ENCODE peak calls at places on chromosome 12, in five cellular contexts. One of them, this sample, is unnamed.

GRCh38 chr12:116958402-116959197 is 47.9 kb downstream of the FBXW8 start:
- DNase-seq in gastrocnemius medialis: no peak
- DNase-seq in ovary: no peak
- DNase-seq in A549: no peak
- DNase-seq in IMR-90: peak; percentile 46
- DNase-seq in this sample: no peak

GRCh38 chr12:8947737-8948136 is 1.7 kb downstream of the M6PR start:
- DNase-seq in gastrocnemius medialis: no peak
- DNase-seq in ovary: no peak
- DNase-seq in A549: no peak
- DNase-seq in IMR-90: no peak
- DNase-seq in this sample: no peak

GRCh38 chr12:10747730-10748129 is 24.6 kb upstream of the YBX3 start:
- DNase-seq in gastrocnemius medialis: no peak
- DNase-seq in ovary: no peak
- DNase-seq in A549: no peak
- DNase-seq in IMR-90: no peak
- DNase-seq in this sample: no peak

GRCh38 chr12:111033281-111034147 is 113.1 kb upstream of the MYL2 start:
- DNase-seq in gastrocnemius medialis: no peak
- DNase-seq in ovary: no peak
- DNase-seq in A549: no peak
- DNase-seq in IMR-90: no peak
- DNase-seq in this sample: no peak

GRCh38 chr12:9910716-9911421 is 21.3 kb downstream of the CLEC2A start:
- DNase-seq in gastrocnemius medialis: no peak
- DNase-seq in ovary: no peak
- DNase-seq in A549: no peak
- DNase-seq in IMR-90: no peak
- DNase-seq in this sample: no peak

GRCh38 chr12:19288603-19289244 is 150.6 kb upstream of the AEBP2 start:
- DNase-seq in gastrocnemius medialis: no peak
- DNase-seq in ovary: no peak
- DNase-seq in A549: peak; percentile 38
- DNase-seq in IMR-90: peak; percentile 44
- DNase-seq in this sample: no peak

GRCh38 chr12:6201199-6201608 is 1.0 kb downstream of the CD9 start:
- DNase-seq in gastrocnemius medialis: no peak
- DNase-seq in ovary: no peak
- DNase-seq in A549: peak; percentile 68
- DNase-seq in IMR-90: no peak
- DNase-seq in this sample: no peak

GRCh38 chr12:50568338-50569155 is 63.8 kb downstream of the DIP2B start:
- DNase-seq in gastrocnemius medialis: no peak
- DNase-seq in ovary: no peak
- DNase-seq in A549: no peak
- DNase-seq in IMR-90: peak; percentile 39
- DNase-seq in this sample: no peak

GRCh38 chr12:56037161-56037560 is 4.6 kb upstream of the RPS26 start:
- DNase-seq in gastrocnemius medialis: no peak
- DNase-seq in ovary: no peak
- DNase-seq in A549: no peak
- DNase-seq in IMR-90: no peak
- DNase-seq in this sample: no peak

GRCh38 chr12:26106347-26106746 is 18.5 kb downstream of the BHLHE41 start:
- DNase-seq in gastrocnemius medialis: peak; percentile 68
- DNase-seq in ovary: no peak
- DNase-seq in A549: no peak
- DNase-seq in IMR-90: no peak
- DNase-seq in this sample: no peak

GRCh38 chr12:49933793-49934192 is 16.7 kb upstream of the AQP2 start:
- DNase-seq in gastrocnemius medialis: no peak
- DNase-seq in ovary: no peak
- DNase-seq in A549: no peak
- DNase-seq in IMR-90: peak; percentile 67
- DNase-seq in this sample: no peak

GRCh38 chr12:105846331-105846730 is 292.4 kb downstream of the NUAK1 start:
- DNase-seq in gastrocnemius medialis: no peak
- DNase-seq in ovary: no peak
- DNase-seq in A549: no peak
- DNase-seq in IMR-90: no peak
- DNase-seq in this sample: no peak

GRCh38 chr12:25388216-25388615 is 137.5 kb upstream of the KRAS start:
- DNase-seq in gastrocnemius medialis: no peak
- DNase-seq in ovary: no peak
- DNase-seq in A549: no peak
- DNase-seq in IMR-90: peak; percentile 25
- DNase-seq in this sample: no peak

GRCh38 chr12:6193853-6194815 is 6.1 kb upstream of the CD9 start:
- DNase-seq in gastrocnemius medialis: no peak
- DNase-seq in ovary: no peak
- DNase-seq in A549: no peak
- DNase-seq in IMR-90: peak; percentile 58
- DNase-seq in this sample: no peak

GRCh38 chr12:130563322-130563721 is 152.8 kb downstream of the RIMBP2 start:
- DNase-seq in gastrocnemius medialis: no peak
- DNase-seq in ovary: no peak
- DNase-seq in A549: no peak
- DNase-seq in IMR-90: no peak
- DNase-seq in this sample: no peak

GRCh38 chr12:108255203-108255602 is 83.9 kb downstream of the CMKLR1 start:
- DNase-seq in gastrocnemius medialis: no peak
- DNase-seq in ovary: no peak
- DNase-seq in A549: no peak
- DNase-seq in IMR-90: no peak
- DNase-seq in this sample: no peak

GRCh38 chr12:66280573-66280972 is 21.7 kb upstream of the HELB start:
- DNase-seq in gastrocnemius medialis: no peak
- DNase-seq in ovary: no peak
- DNase-seq in A549: no peak
- DNase-seq in IMR-90: no peak
- DNase-seq in this sample: no peak

GRCh38 chr12:39392154-39392925 is 50.6 kb downstream of the KIF21A start:
- DNase-seq in gastrocnemius medialis: no peak
- DNase-seq in ovary: no peak
- DNase-seq in A549: no peak
- DNase-seq in IMR-90: no peak
- DNase-seq in this sample: no peak

GRCh38 chr12:9064815-9065606 is 50.7 kb downstream of the A2M start:
- DNase-seq in gastrocnemius medialis: peak; percentile 50
- DNase-seq in ovary: peak; percentile 81
- DNase-seq in A549: peak; percentile 60
- DNase-seq in IMR-90: no peak
- DNase-seq in this sample: peak; percentile 83

GRCh38 chr12:1993341-1993740 is 10.9 kb downstream of the DCP1B start:
- DNase-seq in gastrocnemius medialis: no peak
- DNase-seq in ovary: no peak
- DNase-seq in A549: no peak
- DNase-seq in IMR-90: peak; percentile 98
- DNase-seq in this sample: no peak

GRCh38 chr12:47973870-47974269 is 10.5 kb downstream of the TMEM106C start:
- DNase-seq in gastrocnemius medialis: no peak
- DNase-seq in ovary: no peak
- DNase-seq in A549: no peak
- DNase-seq in IMR-90: no peak
- DNase-seq in this sample: no peak

GRCh38 chr12:12726543-12727093 is 9.4 kb downstream of the CDKN1B start:
- DNase-seq in gastrocnemius medialis: no peak
- DNase-seq in ovary: no peak
- DNase-seq in A549: peak; percentile 41
- DNase-seq in IMR-90: peak; percentile 93
- DNase-seq in this sample: no peak

GRCh38 chr12:131438874-131439273 is 272.0 kb upstream of the SFSWAP start:
- DNase-seq in gastrocnemius medialis: no peak
- DNase-seq in ovary: no peak
- DNase-seq in A549: no peak
- DNase-seq in IMR-90: no peak
- DNase-seq in this sample: no peak

GRCh38 chr12:40768125-40768864 is 76.1 kb downstream of the CNTN1 start:
- DNase-seq in gastrocnemius medialis: no peak
- DNase-seq in ovary: no peak
- DNase-seq in A549: no peak
- DNase-seq in IMR-90: no peak
- DNase-seq in this sample: no peak

GRCh38 chr12:55974308-55974724 is 438 bp downstream of the RAB5B start:
- DNase-seq in gastrocnemius medialis: peak; percentile 14
- DNase-seq in ovary: no peak
- DNase-seq in A549: peak; percentile 60
- DNase-seq in IMR-90: peak; percentile 45
- DNase-seq in this sample: peak; percentile 43

GRCh38 chr12:57797938-57798337 is 15.4 kb downstream of the TSFM start:
- DNase-seq in gastrocnemius medialis: no peak
- DNase-seq in ovary: no peak
- DNase-seq in A549: no peak
- DNase-seq in IMR-90: no peak
- DNase-seq in this sample: no peak

GRCh38 chr12:18799561-18799960 is 61.6 kb downstream of the CAPZA3 start:
- DNase-seq in gastrocnemius medialis: no peak
- DNase-seq in ovary: no peak
- DNase-seq in A549: no peak
- DNase-seq in IMR-90: peak; percentile 49
- DNase-seq in this sample: no peak

DNA sequence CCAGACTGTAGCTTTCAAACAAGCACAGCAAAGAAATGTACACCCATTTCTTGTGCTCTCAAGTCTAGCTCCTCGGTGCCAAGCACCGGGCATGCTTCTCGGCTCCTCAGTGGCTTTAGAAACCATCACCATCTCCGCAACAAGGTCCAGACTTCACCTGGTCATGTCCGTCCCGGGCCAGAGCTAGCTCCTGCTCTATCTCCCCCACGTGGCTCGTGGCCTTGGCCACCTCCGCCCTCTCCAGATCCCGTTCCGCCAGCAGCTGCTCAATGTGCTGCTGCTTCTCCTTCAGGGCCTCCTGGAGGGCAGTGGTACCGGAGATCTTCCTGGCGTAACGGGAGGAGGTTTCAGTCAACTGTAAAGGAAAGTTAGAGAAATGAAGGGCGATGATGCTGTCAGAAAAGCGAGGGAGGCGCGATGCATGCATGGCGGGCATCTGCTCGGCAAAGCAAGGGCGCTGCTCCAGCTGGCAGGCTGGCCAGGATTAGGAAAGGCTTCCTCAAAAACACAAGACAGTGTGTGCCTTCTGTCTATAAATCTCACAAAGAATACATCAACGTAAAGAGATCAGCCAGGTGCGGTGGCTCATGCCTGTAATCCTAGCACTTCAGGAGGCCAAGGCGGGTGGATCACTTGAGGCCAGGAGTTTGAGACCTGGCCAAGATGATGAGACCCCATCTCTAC is 67.4 kb downstream of the CLIP1 start:
- DNase-seq in gastrocnemius medialis: peak; percentile 64
- DNase-seq in ovary: no peak
- DNase-seq in A549: no peak
- DNase-seq in IMR-90: no peak
- DNase-seq in this sample: no peak
- H3K4me1 ChIP-seq in gastrocnemius medialis: peaks cover 10% of the 10 kb centered on the region
- H3K4me1 ChIP-seq in ovary: no peaks in the 10 kb centered on the region
- H3K4me1 ChIP-seq in A549: no peaks in the 10 kb centered on the region
- H3K4me1 ChIP-seq in IMR-90: no peaks in the 10 kb centered on the region
- H3K4me1 ChIP-seq in this sample: peaks cover 14% of the 10 kb centered on the region

GRCh38 chr12:123421314-123421713 is 15.2 kb downstream of the RILPL2 start:
- DNase-seq in gastrocnemius medialis: no peak
- DNase-seq in ovary: no peak
- DNase-seq in A549: no peak
- DNase-seq in IMR-90: no peak
- DNase-seq in this sample: no peak

GRCh38 chr12:123431951-123432886 is 4.3 kb downstream of the RILPL2 start:
- DNase-seq in gastrocnemius medialis: no peak
- DNase-seq in ovary: no peak
- DNase-seq in A549: no peak
- DNase-seq in IMR-90: no peak
- DNase-seq in this sample: no peak

DNA sequence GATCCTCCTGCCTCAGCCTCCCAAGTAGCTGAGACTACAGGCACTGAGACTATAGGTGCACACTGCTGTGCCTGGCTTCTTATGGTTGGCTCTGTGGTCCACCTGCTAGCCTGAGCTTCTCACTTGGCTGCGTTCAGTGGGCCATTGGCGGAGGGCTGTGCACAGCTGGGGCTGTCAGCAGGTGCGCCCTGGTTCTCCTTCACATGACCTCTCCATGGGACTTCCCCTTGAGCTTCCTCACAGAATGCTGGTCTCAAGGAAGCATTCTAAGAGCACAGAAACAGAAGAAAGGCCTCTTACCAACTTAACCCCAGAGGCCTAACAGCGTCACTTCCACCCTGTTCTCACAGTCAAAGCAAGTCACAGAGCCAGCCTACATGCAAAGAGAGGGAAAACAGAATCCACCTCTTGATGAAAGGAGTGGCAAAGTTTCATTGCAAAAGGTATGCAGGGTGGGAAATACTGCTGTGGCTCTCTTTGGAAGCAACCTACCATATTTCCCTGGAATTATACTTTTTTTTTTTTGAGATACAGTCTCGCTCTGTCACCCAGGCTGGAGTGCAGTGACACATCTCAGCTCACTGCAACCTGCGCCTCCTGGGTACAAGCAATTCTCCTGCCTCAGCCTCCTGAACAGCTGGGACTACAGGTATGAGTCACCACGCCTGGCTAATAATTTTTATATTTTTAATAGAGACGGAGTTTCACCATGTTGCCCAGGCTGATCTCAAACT is 9.3 kb downstream of the RILPL2 start:
- DNase-seq in gastrocnemius medialis: no peak
- DNase-seq in ovary: no peak
- DNase-seq in A549: no peak
- DNase-seq in IMR-90: no peak
- DNase-seq in this sample: no peak
- TF ChIP-seq POLR2A in gastrocnemius medialis: no peak
- TF ChIP-seq POLR2A in ovary: no peak
- TF ChIP-seq POLR2A in A549: no peak
- TF ChIP-seq POLR2A in IMR-90: no peak
- TF ChIP-seq POLR2A in this sample: no peak

GRCh38 chr12:4164591-4165558 is 108.7 kb upstream of the CCND2 start:
- DNase-seq in gastrocnemius medialis: no peak
- DNase-seq in ovary: peak; percentile 22
- DNase-seq in A549: no peak
- DNase-seq in IMR-90: peak; percentile 75
- DNase-seq in this sample: peak; percentile 58
- H3K4me3 ChIP-seq in gastrocnemius medialis: peak overlapping the region; percentile 52
- H3K4me3 ChIP-seq in ovary: peak overlapping the region; percentile 35
- H3K4me3 ChIP-seq in A549: peak overlapping the region; percentile 30
- H3K4me3 ChIP-seq in IMR-90: peak overlapping the region; percentile 41
- H3K4me3 ChIP-seq in this sample: peak overlapping the region; percentile 55

DNA sequence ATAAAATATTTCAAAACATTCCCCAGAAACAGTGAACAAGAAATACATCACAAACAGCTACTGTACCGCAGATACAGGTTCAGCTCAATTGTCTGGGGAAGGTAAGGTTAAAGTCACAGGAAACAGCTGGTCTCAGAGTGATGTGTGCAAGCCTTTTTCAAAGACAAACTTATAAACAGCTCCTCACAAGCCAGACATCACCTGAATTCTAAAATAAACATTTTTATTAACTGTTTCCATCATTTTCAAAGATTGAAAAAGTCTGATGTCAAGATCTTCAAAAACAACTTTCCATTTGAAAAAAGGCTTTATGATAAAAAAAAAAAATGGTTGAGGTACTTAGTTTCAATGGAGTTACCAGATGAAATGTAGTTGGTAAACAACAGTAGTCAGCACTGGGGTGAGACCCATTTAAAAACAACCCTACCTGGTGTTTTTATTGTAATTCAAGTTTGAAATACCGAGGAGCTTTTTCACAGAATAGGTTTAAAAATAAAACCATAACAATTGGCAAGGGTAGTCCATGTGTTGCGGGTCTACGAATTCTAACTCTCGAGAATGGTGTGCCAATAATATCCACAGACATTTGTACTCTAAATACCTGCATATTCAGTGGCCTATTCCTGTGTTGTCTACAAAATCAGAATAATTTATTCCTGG is 3.9 kb downstream of the BTG1 start:
- DNase-seq in gastrocnemius medialis: no peak
- DNase-seq in ovary: no peak
- DNase-seq in A549: no peak
- DNase-seq in IMR-90: no peak
- DNase-seq in this sample: no peak
- H3K4me1 ChIP-seq in gastrocnemius medialis: peaks cover 49% of the 10 kb centered on the region
- H3K4me1 ChIP-seq in ovary: peaks cover 2% of the 10 kb centered on the region
- H3K4me1 ChIP-seq in A549: peaks cover 28% of the 10 kb centered on the region
- H3K4me1 ChIP-seq in IMR-90: peaks cover 2% of the 10 kb centered on the region
- H3K4me1 ChIP-seq in this sample: no peaks in the 10 kb centered on the region

This sample was measured in heart left ventricle.